ENCODE peak calls at places on chromosome 15, in seven cellular contexts. E is fibroblast of lung, T is cardiac muscle cell, M is aorta, C is testis, X is heart left ventricle, F is Karpas-422. K is an unnamed sample. For H3K4me1, the result is how much of the 10 kb centered on the place peaks cover.

GRCh38 chr15:69658401-69658945 is 205.9 kb downstream of the RPLP1 start:
- DNase-seq in E (no peak), T (no peak), M (no peak), C (no peak), X (no peak), F (no peak), K (no peak)

GRCh38 chr15:92667291-92667904 is 11.8 kb upstream of the FAM174B start:
- DNase-seq in E (no peak), T (no peak), M (no peak), C (peak), X (no peak), F (no peak), K (no peak)

GRCh38 chr15:46518381-46518780 is 883.6 kb downstream of the SQOR start:
- DNase-seq in E (no peak), T (no peak), M (no peak), C (no peak), X (no peak), F (no peak), K (no peak)

GRCh38 chr15:43086551-43086950 is 19.3 kb downstream of the UBR1 start:
- DNase-seq in E (peak), T (no peak), M (no peak), C (no peak), X (no peak), F (no peak), K (no peak)

GRCh38 chr15:69863446-69863845 is 234.3 kb downstream of the TLE3 start:
- DNase-seq in E (no peak), T (no peak), M (no peak), C (no peak), X (no peak), F (peak), K (no peak)

GRCh38 chr15:31609243-31609642 is 282.6 kb downstream of the KLF13 start:
- DNase-seq in E (peak), T (no peak), M (no peak), C (no peak), X (no peak), F (no peak), K (no peak)

GRCh38 chr15:29045717-29046116 is 159.9 kb downstream of the APBA2 start:
- DNase-seq in E (peak), T (no peak), M (no peak), C (no peak), X (no peak), F (no peak), K (no peak)

GRCh38 chr15:101442272-101442671 is 47.2 kb downstream of the PCSK6 start:
- DNase-seq in E (no peak), T (no peak), M (no peak), C (no peak), X (no peak), F (no peak), K (peak)

GRCh38 chr15:48999314-48999713 is 35.6 kb upstream of the SHC4 start:
- DNase-seq in E (no peak), T (no peak), M (no peak), C (no peak), X (no peak), F (no peak), K (no peak)

GRCh38 chr15:77032052-77032646 is 37.2 kb downstream of the PSTPIP1 start:
- DNase-seq in E (no peak), T (no peak), M (peak), C (peak), X (peak), F (no peak), K (no peak)

GRCh38 chr15:57732526-57733331 is 26.2 kb downstream of the POLR2M start:
- DNase-seq in E (peak), T (peak), M (no peak), C (peak), X (no peak), F (peak), K (peak)

GRCh38 chr15:77525411-77525811 is 104.7 kb downstream of the HMG20A start:
- DNase-seq in E (no peak), T (no peak), M (peak), C (no peak), X (no peak), F (no peak), K (no peak)

GRCh38 chr15:83365370-83365938 is 81.0 kb upstream of the BNC1 start:
- DNase-seq in E (peak), T (peak), M (no peak), C (peak), X (no peak), F (no peak), K (no peak)

GRCh38 chr15:67937153-67937761 is 97.4 kb upstream of the RNU6-1 start:
- DNase-seq in E (no peak), T (no peak), M (no peak), C (no peak), X (no peak), F (peak), K (peak)

GRCh38 chr15:70647396-70647795 is 116.0 kb downstream of the UACA start:
- DNase-seq in E (no peak), T (no peak), M (no peak), C (no peak), X (no peak), F (no peak), K (no peak)

GRCh38 chr15:87733005-87733404 is 523.5 kb downstream of the NTRK3 start:
- DNase-seq in E (peak), T (no peak), M (no peak), C (no peak), X (no peak), F (no peak), K (no peak)

DNA sequence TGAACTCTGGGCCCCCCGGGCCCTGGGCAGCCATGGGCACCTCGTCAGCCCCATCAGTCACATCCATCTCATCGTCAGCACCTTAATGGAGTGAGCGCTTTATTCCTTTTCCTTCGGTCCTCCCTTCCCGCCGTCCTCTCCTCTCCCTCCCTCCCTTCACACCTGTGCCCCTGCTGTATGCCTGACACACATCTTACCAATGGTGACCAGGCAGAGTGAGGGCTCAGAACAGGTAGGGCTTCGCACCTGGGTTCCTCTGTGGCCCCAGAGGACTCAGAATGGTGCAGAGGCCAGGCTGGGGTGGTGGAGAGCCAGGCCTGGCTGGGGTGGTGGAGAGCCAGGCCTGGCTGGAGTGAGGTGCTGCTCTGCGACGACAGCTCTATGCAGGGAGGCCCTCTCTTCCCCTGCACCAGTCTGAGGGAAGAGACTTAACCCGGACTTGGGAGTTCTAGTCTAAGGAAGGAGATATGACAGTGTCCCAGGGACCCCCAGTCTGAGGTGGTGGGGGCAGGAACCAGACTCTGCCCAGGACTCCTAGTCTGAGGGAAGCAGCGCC is 11.6 kb downstream of the C15orf39 start:
- DNase-seq in E (no peak), T (no peak), M (no peak), C (no peak), X (no peak), F (no peak), K (no peak)
- H3K4me1 ChIP-seq in E (under half), T (under half), M (under half), C (under half), X (under half), F (under half), K (under half)

GRCh38 chr15:53830707-53831386 is 71.4 kb upstream of the WDR72 start:
- DNase-seq in E (no peak), T (no peak), M (no peak), C (no peak), X (no peak), F (no peak), K (no peak)

GRCh38 chr15:53829471-53829870 is 70.0 kb upstream of the WDR72 start:
- DNase-seq in E (no peak), T (no peak), M (no peak), C (no peak), X (no peak), F (no peak), K (no peak)

GRCh38 chr15:53834214-53834613 is 74.8 kb upstream of the WDR72 start:
- DNase-seq in E (no peak), T (no peak), M (no peak), C (no peak), X (no peak), F (no peak), K (no peak)

GRCh38 chr15:53833134-53833624 is 73.7 kb upstream of the WDR72 start:
- DNase-seq in E (peak), T (no peak), M (no peak), C (no peak), X (no peak), F (no peak), K (no peak)

GRCh38 chr15:53831907-53832793 is 72.7 kb upstream of the WDR72 start:
- DNase-seq in E (no peak), T (no peak), M (no peak), C (no peak), X (no peak), F (no peak), K (no peak)
- H3K4me3 ChIP-seq in E (no peak), T (no peak), M (no peak), C (no peak), X (no peak), F (no peak), K (no peak)

DNA sequence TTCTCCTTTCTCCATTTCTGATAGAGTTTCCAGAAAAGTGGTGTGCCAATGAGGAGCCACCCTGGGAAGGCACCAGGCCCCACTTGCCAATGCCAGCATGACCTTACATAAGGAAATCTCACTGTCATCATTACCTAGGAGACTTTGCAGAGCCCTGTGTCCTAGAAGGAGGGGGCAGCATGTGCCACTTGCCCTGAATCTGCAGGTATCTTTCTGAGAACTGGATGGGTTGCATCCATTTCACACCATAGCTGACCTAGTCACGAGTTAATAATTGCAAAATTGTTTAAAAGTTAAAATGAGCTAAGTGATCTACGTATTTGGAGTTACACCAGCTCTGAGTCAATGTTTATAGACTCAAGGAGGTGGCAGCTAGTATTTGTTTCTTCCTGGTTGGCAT is 14.3 kb downstream of the CA12 start:
- DNase-seq in E (no peak), T (no peak), M (no peak), C (no peak), X (no peak), F (no peak), K (no peak)
- H3K27ac ChIP-seq in E (no peak), T (no peak), M (no peak), C (no peak), X (no peak), F (no peak), K (no peak)

DNA sequence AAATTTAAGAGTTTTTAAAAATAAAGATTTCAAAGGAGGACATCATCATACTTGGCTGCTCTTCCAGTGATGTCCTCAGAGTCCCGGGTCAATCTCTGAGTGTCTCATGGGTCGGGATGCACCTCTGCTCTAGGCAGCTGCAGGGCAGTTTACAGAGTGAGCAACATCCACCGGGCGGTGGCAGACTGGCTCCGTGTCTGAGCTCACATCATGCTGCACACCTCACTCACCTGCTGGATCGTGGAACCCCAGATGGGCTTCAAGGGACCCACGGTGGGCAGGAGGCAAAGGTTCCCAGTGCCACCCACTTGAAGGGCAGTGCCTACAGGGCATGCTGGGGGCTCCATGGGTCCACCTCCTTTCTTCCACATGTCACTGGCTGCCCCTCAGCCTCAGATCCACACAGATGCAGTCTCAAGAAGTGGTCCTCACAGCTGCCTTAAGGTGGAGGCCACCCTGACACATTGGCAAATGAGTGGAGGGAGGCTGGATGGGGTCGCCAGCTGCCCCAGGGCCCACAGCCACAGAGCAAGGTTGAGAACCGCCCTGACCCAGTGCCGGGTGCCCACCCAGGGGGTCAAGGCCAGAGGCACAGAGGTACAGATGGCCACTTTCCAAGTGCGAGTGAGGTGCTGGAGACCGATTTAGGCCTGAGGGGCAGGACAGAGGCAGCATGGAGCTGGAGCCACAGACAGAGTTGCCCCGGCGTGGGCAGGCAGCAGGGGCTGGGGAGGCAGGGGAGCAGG is 25.2 kb downstream of the CYFIP1 start:
- DNase-seq in E (no peak), T (no peak), M (no peak), C (no peak), X (peak), F (no peak), K (no peak)
- H3K4me1 ChIP-seq in E (under half), T (under half), M (under half), C (under half), X (half or more), F (under half), K (under half)